ENCODE peak calls at places on chromosomes 6 and 20, in seven cellular contexts. One of them, this sample, is unnamed.

GRCh38 chr20:8858181-8858794 is 210.6 kb upstream of the PLCB4 start:
- DNase-seq in effector memory CD8-positive, alpha-beta T cell: no peak
- DNase-seq in AG08396: no peak
- DNase-seq in Right ventricle myocardium superior: no peak
- DNase-seq in HuH-7: no peak
- DNase-seq in activated T-helper 1 cell treated with anti-CD3 and anti-CD28 coated beads, Interleukin-12 subunit alpha, Interleukin-12 subunit beta, Interleukin-2, Interleukin-4 antibody, amounts not matched to agents 30 ng/mL and 10 ng/mL and 1 ng/mL, durations not matched to agents 14 hours and 24 hours and 36 hours: no peak
- DNase-seq in stimulated activated CD4-positive, alpha-beta T cell treated with anti-CD3 and anti-CD28 coated beads, Interleukin-4, amount 100 ng/mL, for 24 hours: no peak
- DNase-seq in this sample: no peak

GRCh38 chr6:22008248-22008836 is 288.5 kb downstream of the PRL start:
- DNase-seq in effector memory CD8-positive, alpha-beta T cell: no peak
- DNase-seq in AG08396: no peak
- DNase-seq in Right ventricle myocardium superior: no peak
- DNase-seq in HuH-7: no peak
- DNase-seq in activated T-helper 1 cell treated with anti-CD3 and anti-CD28 coated beads, Interleukin-12 subunit alpha, Interleukin-12 subunit beta, Interleukin-2, Interleukin-4 antibody, amounts not matched to agents 30 ng/mL and 10 ng/mL and 1 ng/mL, durations not matched to agents 14 hours and 24 hours and 36 hours: no peak
- DNase-seq in stimulated activated CD4-positive, alpha-beta T cell treated with anti-CD3 and anti-CD28 coated beads, Interleukin-4, amount 100 ng/mL, for 24 hours: no peak
- DNase-seq in this sample: no peak

GRCh38 chr20:48745330-48745729 is 82.5 kb downstream of the PREX1 start:
- DNase-seq in effector memory CD8-positive, alpha-beta T cell: no peak
- DNase-seq in AG08396: no peak
- DNase-seq in Right ventricle myocardium superior: no peak
- DNase-seq in HuH-7: no peak
- DNase-seq in activated T-helper 1 cell treated with anti-CD3 and anti-CD28 coated beads, Interleukin-12 subunit alpha, Interleukin-12 subunit beta, Interleukin-2, Interleukin-4 antibody, amounts not matched to agents 30 ng/mL and 10 ng/mL and 1 ng/mL, durations not matched to agents 14 hours and 24 hours and 36 hours: no peak
- DNase-seq in stimulated activated CD4-positive, alpha-beta T cell treated with anti-CD3 and anti-CD28 coated beads, Interleukin-4, amount 100 ng/mL, for 24 hours: no peak
- DNase-seq in this sample: no peak

GRCh38 chr6:141307309-141307998 is 825.3 kb upstream of the GJE1 start:
- DNase-seq in effector memory CD8-positive, alpha-beta T cell: no peak
- DNase-seq in AG08396: no peak
- DNase-seq in Right ventricle myocardium superior: no peak
- DNase-seq in HuH-7: no peak
- DNase-seq in activated T-helper 1 cell treated with anti-CD3 and anti-CD28 coated beads, Interleukin-12 subunit alpha, Interleukin-12 subunit beta, Interleukin-2, Interleukin-4 antibody, amounts not matched to agents 30 ng/mL and 10 ng/mL and 1 ng/mL, durations not matched to agents 14 hours and 24 hours and 36 hours: no peak
- DNase-seq in stimulated activated CD4-positive, alpha-beta T cell treated with anti-CD3 and anti-CD28 coated beads, Interleukin-4, amount 100 ng/mL, for 24 hours: peak
- DNase-seq in this sample: no peak

GRCh38 chr6:118509009-118509617 is 39.0 kb upstream of the PLN start:
- DNase-seq in effector memory CD8-positive, alpha-beta T cell: no peak
- DNase-seq in AG08396: peak
- DNase-seq in Right ventricle myocardium superior: no peak
- DNase-seq in HuH-7: peak
- DNase-seq in activated T-helper 1 cell treated with anti-CD3 and anti-CD28 coated beads, Interleukin-12 subunit alpha, Interleukin-12 subunit beta, Interleukin-2, Interleukin-4 antibody, amounts not matched to agents 30 ng/mL and 10 ng/mL and 1 ng/mL, durations not matched to agents 14 hours and 24 hours and 36 hours: no peak
- DNase-seq in stimulated activated CD4-positive, alpha-beta T cell treated with anti-CD3 and anti-CD28 coated beads, Interleukin-4, amount 100 ng/mL, for 24 hours: no peak
- DNase-seq in this sample: peak

GRCh38 chr20:62742550-62742949 is 33.9 kb downstream of the NTSR1 start:
- DNase-seq in effector memory CD8-positive, alpha-beta T cell: no peak
- DNase-seq in AG08396: no peak
- DNase-seq in Right ventricle myocardium superior: no peak
- DNase-seq in HuH-7: no peak
- DNase-seq in activated T-helper 1 cell treated with anti-CD3 and anti-CD28 coated beads, Interleukin-12 subunit alpha, Interleukin-12 subunit beta, Interleukin-2, Interleukin-4 antibody, amounts not matched to agents 30 ng/mL and 10 ng/mL and 1 ng/mL, durations not matched to agents 14 hours and 24 hours and 36 hours: no peak
- DNase-seq in stimulated activated CD4-positive, alpha-beta T cell treated with anti-CD3 and anti-CD28 coated beads, Interleukin-4, amount 100 ng/mL, for 24 hours: no peak
- DNase-seq in this sample: no peak

GRCh38 chr6:160078883-160079685 is 42.5 kb upstream of the SLC22A1 start:
- DNase-seq in effector memory CD8-positive, alpha-beta T cell: no peak
- DNase-seq in AG08396: no peak
- DNase-seq in Right ventricle myocardium superior: no peak
- DNase-seq in HuH-7: no peak
- DNase-seq in activated T-helper 1 cell treated with anti-CD3 and anti-CD28 coated beads, Interleukin-12 subunit alpha, Interleukin-12 subunit beta, Interleukin-2, Interleukin-4 antibody, amounts not matched to agents 30 ng/mL and 10 ng/mL and 1 ng/mL, durations not matched to agents 14 hours and 24 hours and 36 hours: no peak
- DNase-seq in stimulated activated CD4-positive, alpha-beta T cell treated with anti-CD3 and anti-CD28 coated beads, Interleukin-4, amount 100 ng/mL, for 24 hours: no peak
- DNase-seq in this sample: no peak

GRCh38 chr20:2757001-2757400 is 43.4 kb downstream of the CPXM1 start:
- DNase-seq in effector memory CD8-positive, alpha-beta T cell: no peak
- DNase-seq in AG08396: peak
- DNase-seq in Right ventricle myocardium superior: no peak
- DNase-seq in HuH-7: no peak
- DNase-seq in activated T-helper 1 cell treated with anti-CD3 and anti-CD28 coated beads, Interleukin-12 subunit alpha, Interleukin-12 subunit beta, Interleukin-2, Interleukin-4 antibody, amounts not matched to agents 30 ng/mL and 10 ng/mL and 1 ng/mL, durations not matched to agents 14 hours and 24 hours and 36 hours: no peak
- DNase-seq in stimulated activated CD4-positive, alpha-beta T cell treated with anti-CD3 and anti-CD28 coated beads, Interleukin-4, amount 100 ng/mL, for 24 hours: no peak
- DNase-seq in this sample: no peak

GRCh38 chr6:80165819-80166218 is 59.3 kb downstream of the BCKDHB start:
- DNase-seq in effector memory CD8-positive, alpha-beta T cell: no peak
- DNase-seq in AG08396: no peak
- DNase-seq in Right ventricle myocardium superior: no peak
- DNase-seq in HuH-7: no peak
- DNase-seq in activated T-helper 1 cell treated with anti-CD3 and anti-CD28 coated beads, Interleukin-12 subunit alpha, Interleukin-12 subunit beta, Interleukin-2, Interleukin-4 antibody, amounts not matched to agents 30 ng/mL and 10 ng/mL and 1 ng/mL, durations not matched to agents 14 hours and 24 hours and 36 hours: no peak
- DNase-seq in stimulated activated CD4-positive, alpha-beta T cell treated with anti-CD3 and anti-CD28 coated beads, Interleukin-4, amount 100 ng/mL, for 24 hours: no peak
- DNase-seq in this sample: no peak

GRCh38 chr6:163427498-163428254 is 13.2 kb downstream of the QKI start:
- DNase-seq in effector memory CD8-positive, alpha-beta T cell: no peak
- DNase-seq in AG08396: no peak
- DNase-seq in Right ventricle myocardium superior: no peak
- DNase-seq in HuH-7: no peak
- DNase-seq in activated T-helper 1 cell treated with anti-CD3 and anti-CD28 coated beads, Interleukin-12 subunit alpha, Interleukin-12 subunit beta, Interleukin-2, Interleukin-4 antibody, amounts not matched to agents 30 ng/mL and 10 ng/mL and 1 ng/mL, durations not matched to agents 14 hours and 24 hours and 36 hours: no peak
- DNase-seq in stimulated activated CD4-positive, alpha-beta T cell treated with anti-CD3 and anti-CD28 coated beads, Interleukin-4, amount 100 ng/mL, for 24 hours: no peak
- DNase-seq in this sample: peak

GRCh38 chr6:112036088-112036637 is 17.7 kb upstream of the CCN6 start:
- DNase-seq in effector memory CD8-positive, alpha-beta T cell: no peak
- DNase-seq in AG08396: no peak
- DNase-seq in Right ventricle myocardium superior: no peak
- DNase-seq in HuH-7: no peak
- DNase-seq in activated T-helper 1 cell treated with anti-CD3 and anti-CD28 coated beads, Interleukin-12 subunit alpha, Interleukin-12 subunit beta, Interleukin-2, Interleukin-4 antibody, amounts not matched to agents 30 ng/mL and 10 ng/mL and 1 ng/mL, durations not matched to agents 14 hours and 24 hours and 36 hours: no peak
- DNase-seq in stimulated activated CD4-positive, alpha-beta T cell treated with anti-CD3 and anti-CD28 coated beads, Interleukin-4, amount 100 ng/mL, for 24 hours: peak
- DNase-seq in this sample: no peak

GRCh38 chr6:108169801-108170606 is 4.2 kb downstream of the NR2E1 start:
- DNase-seq in effector memory CD8-positive, alpha-beta T cell: no peak
- DNase-seq in AG08396: no peak
- DNase-seq in Right ventricle myocardium superior: no peak
- DNase-seq in HuH-7: no peak
- DNase-seq in activated T-helper 1 cell treated with anti-CD3 and anti-CD28 coated beads, Interleukin-12 subunit alpha, Interleukin-12 subunit beta, Interleukin-2, Interleukin-4 antibody, amounts not matched to agents 30 ng/mL and 10 ng/mL and 1 ng/mL, durations not matched to agents 14 hours and 24 hours and 36 hours: no peak
- DNase-seq in stimulated activated CD4-positive, alpha-beta T cell treated with anti-CD3 and anti-CD28 coated beads, Interleukin-4, amount 100 ng/mL, for 24 hours: no peak
- DNase-seq in this sample: no peak

GRCh38 chr20:36030143-36030542 is 61.8 kb downstream of the CNBD2 start:
- DNase-seq in effector memory CD8-positive, alpha-beta T cell: no peak
- DNase-seq in AG08396: no peak
- DNase-seq in Right ventricle myocardium superior: peak
- DNase-seq in HuH-7: no peak
- DNase-seq in activated T-helper 1 cell treated with anti-CD3 and anti-CD28 coated beads, Interleukin-12 subunit alpha, Interleukin-12 subunit beta, Interleukin-2, Interleukin-4 antibody, amounts not matched to agents 30 ng/mL and 10 ng/mL and 1 ng/mL, durations not matched to agents 14 hours and 24 hours and 36 hours: no peak
- DNase-seq in stimulated activated CD4-positive, alpha-beta T cell treated with anti-CD3 and anti-CD28 coated beads, Interleukin-4, amount 100 ng/mL, for 24 hours: no peak
- DNase-seq in this sample: no peak

GRCh38 chr6:120764312-120764711 is 570.0 kb downstream of the TBC1D32 start:
- DNase-seq in effector memory CD8-positive, alpha-beta T cell: no peak
- DNase-seq in AG08396: no peak
- DNase-seq in Right ventricle myocardium superior: no peak
- DNase-seq in HuH-7: no peak
- DNase-seq in activated T-helper 1 cell treated with anti-CD3 and anti-CD28 coated beads, Interleukin-12 subunit alpha, Interleukin-12 subunit beta, Interleukin-2, Interleukin-4 antibody, amounts not matched to agents 30 ng/mL and 10 ng/mL and 1 ng/mL, durations not matched to agents 14 hours and 24 hours and 36 hours: no peak
- DNase-seq in stimulated activated CD4-positive, alpha-beta T cell treated with anti-CD3 and anti-CD28 coated beads, Interleukin-4, amount 100 ng/mL, for 24 hours: no peak
- DNase-seq in this sample: no peak

GRCh38 chr6:150005761-150006651 is 19.3 kb downstream of the RAET1L start:
- DNase-seq in effector memory CD8-positive, alpha-beta T cell: no peak
- DNase-seq in AG08396: no peak
- DNase-seq in Right ventricle myocardium superior: no peak
- DNase-seq in HuH-7: no peak
- DNase-seq in activated T-helper 1 cell treated with anti-CD3 and anti-CD28 coated beads, Interleukin-12 subunit alpha, Interleukin-12 subunit beta, Interleukin-2, Interleukin-4 antibody, amounts not matched to agents 30 ng/mL and 10 ng/mL and 1 ng/mL, durations not matched to agents 14 hours and 24 hours and 36 hours: no peak
- DNase-seq in stimulated activated CD4-positive, alpha-beta T cell treated with anti-CD3 and anti-CD28 coated beads, Interleukin-4, amount 100 ng/mL, for 24 hours: no peak
- DNase-seq in this sample: no peak

GRCh38 chr6:169070506-169071176 is 183.0 kb downstream of the THBS2 start:
- DNase-seq in effector memory CD8-positive, alpha-beta T cell: no peak
- DNase-seq in AG08396: peak
- DNase-seq in Right ventricle myocardium superior: peak
- DNase-seq in HuH-7: no peak
- DNase-seq in activated T-helper 1 cell treated with anti-CD3 and anti-CD28 coated beads, Interleukin-12 subunit alpha, Interleukin-12 subunit beta, Interleukin-2, Interleukin-4 antibody, amounts not matched to agents 30 ng/mL and 10 ng/mL and 1 ng/mL, durations not matched to agents 14 hours and 24 hours and 36 hours: no peak
- DNase-seq in stimulated activated CD4-positive, alpha-beta T cell treated with anti-CD3 and anti-CD28 coated beads, Interleukin-4, amount 100 ng/mL, for 24 hours: no peak
- DNase-seq in this sample: peak

GRCh38 chr6:83221302-83221701 is 28.1 kb downstream of the RWDD2A start:
- DNase-seq in effector memory CD8-positive, alpha-beta T cell: no peak
- DNase-seq in AG08396: no peak
- DNase-seq in Right ventricle myocardium superior: no peak
- DNase-seq in HuH-7: no peak
- DNase-seq in activated T-helper 1 cell treated with anti-CD3 and anti-CD28 coated beads, Interleukin-12 subunit alpha, Interleukin-12 subunit beta, Interleukin-2, Interleukin-4 antibody, amounts not matched to agents 30 ng/mL and 10 ng/mL and 1 ng/mL, durations not matched to agents 14 hours and 24 hours and 36 hours: no peak
- DNase-seq in stimulated activated CD4-positive, alpha-beta T cell treated with anti-CD3 and anti-CD28 coated beads, Interleukin-4, amount 100 ng/mL, for 24 hours: no peak
- DNase-seq in this sample: no peak

GRCh38 chr20:11890331-11891080 is 27.2 kb upstream of the BTBD3 start:
- DNase-seq in effector memory CD8-positive, alpha-beta T cell: no peak
- DNase-seq in AG08396: peak
- DNase-seq in Right ventricle myocardium superior: peak
- DNase-seq in HuH-7: peak
- DNase-seq in activated T-helper 1 cell treated with anti-CD3 and anti-CD28 coated beads, Interleukin-12 subunit alpha, Interleukin-12 subunit beta, Interleukin-2, Interleukin-4 antibody, amounts not matched to agents 30 ng/mL and 10 ng/mL and 1 ng/mL, durations not matched to agents 14 hours and 24 hours and 36 hours: peak
- DNase-seq in stimulated activated CD4-positive, alpha-beta T cell treated with anti-CD3 and anti-CD28 coated beads, Interleukin-4, amount 100 ng/mL, for 24 hours: peak
- DNase-seq in this sample: peak

GRCh38 chr6:89623749-89624148 is 14.8 kb downstream of the LYRM2 start:
- DNase-seq in effector memory CD8-positive, alpha-beta T cell: no peak
- DNase-seq in AG08396: no peak
- DNase-seq in Right ventricle myocardium superior: no peak
- DNase-seq in HuH-7: no peak
- DNase-seq in activated T-helper 1 cell treated with anti-CD3 and anti-CD28 coated beads, Interleukin-12 subunit alpha, Interleukin-12 subunit beta, Interleukin-2, Interleukin-4 antibody, amounts not matched to agents 30 ng/mL and 10 ng/mL and 1 ng/mL, durations not matched to agents 14 hours and 24 hours and 36 hours: no peak
- DNase-seq in stimulated activated CD4-positive, alpha-beta T cell treated with anti-CD3 and anti-CD28 coated beads, Interleukin-4, amount 100 ng/mL, for 24 hours: no peak
- DNase-seq in this sample: no peak

GRCh38 chr6:154478021-154478651 is 32.3 kb downstream of the CNKSR3 start:
- DNase-seq in effector memory CD8-positive, alpha-beta T cell: no peak
- DNase-seq in AG08396: no peak
- DNase-seq in Right ventricle myocardium superior: no peak
- DNase-seq in HuH-7: no peak
- DNase-seq in activated T-helper 1 cell treated with anti-CD3 and anti-CD28 coated beads, Interleukin-12 subunit alpha, Interleukin-12 subunit beta, Interleukin-2, Interleukin-4 antibody, amounts not matched to agents 30 ng/mL and 10 ng/mL and 1 ng/mL, durations not matched to agents 14 hours and 24 hours and 36 hours: no peak
- DNase-seq in stimulated activated CD4-positive, alpha-beta T cell treated with anti-CD3 and anti-CD28 coated beads, Interleukin-4, amount 100 ng/mL, for 24 hours: no peak
- DNase-seq in this sample: no peak

GRCh38 chr20:10131612-10132345 is 86.9 kb upstream of the SNAP25 start:
- DNase-seq in effector memory CD8-positive, alpha-beta T cell: no peak
- DNase-seq in AG08396: peak
- DNase-seq in Right ventricle myocardium superior: peak
- DNase-seq in HuH-7: no peak
- DNase-seq in activated T-helper 1 cell treated with anti-CD3 and anti-CD28 coated beads, Interleukin-12 subunit alpha, Interleukin-12 subunit beta, Interleukin-2, Interleukin-4 antibody, amounts not matched to agents 30 ng/mL and 10 ng/mL and 1 ng/mL, durations not matched to agents 14 hours and 24 hours and 36 hours: no peak
- DNase-seq in stimulated activated CD4-positive, alpha-beta T cell treated with anti-CD3 and anti-CD28 coated beads, Interleukin-4, amount 100 ng/mL, for 24 hours: no peak
- DNase-seq in this sample: peak

GRCh38 chr20:52975024-52975732 is 3.0 kb downstream of the TSHZ2 start:
- DNase-seq in effector memory CD8-positive, alpha-beta T cell: no peak
- DNase-seq in AG08396: no peak
- DNase-seq in Right ventricle myocardium superior: no peak
- DNase-seq in HuH-7: no peak
- DNase-seq in activated T-helper 1 cell treated with anti-CD3 and anti-CD28 coated beads, Interleukin-12 subunit alpha, Interleukin-12 subunit beta, Interleukin-2, Interleukin-4 antibody, amounts not matched to agents 30 ng/mL and 10 ng/mL and 1 ng/mL, durations not matched to agents 14 hours and 24 hours and 36 hours: no peak
- DNase-seq in stimulated activated CD4-positive, alpha-beta T cell treated with anti-CD3 and anti-CD28 coated beads, Interleukin-4, amount 100 ng/mL, for 24 hours: peak
- DNase-seq in this sample: no peak

GRCh38 chr6:143064996-143065683 is 4.5 kb downstream of the AIG1 start:
- DNase-seq in effector memory CD8-positive, alpha-beta T cell: no peak
- DNase-seq in AG08396: no peak
- DNase-seq in Right ventricle myocardium superior: no peak
- DNase-seq in HuH-7: peak
- DNase-seq in activated T-helper 1 cell treated with anti-CD3 and anti-CD28 coated beads, Interleukin-12 subunit alpha, Interleukin-12 subunit beta, Interleukin-2, Interleukin-4 antibody, amounts not matched to agents 30 ng/mL and 10 ng/mL and 1 ng/mL, durations not matched to agents 14 hours and 24 hours and 36 hours: no peak
- DNase-seq in stimulated activated CD4-positive, alpha-beta T cell treated with anti-CD3 and anti-CD28 coated beads, Interleukin-4, amount 100 ng/mL, for 24 hours: no peak
- DNase-seq in this sample: peak

This sample was measured in H4.